ENCODE peak calls at places on chromosomes 4 and X, in five cellular contexts. I is upper lobe of left lung, Z is testis, C is ovary, A is breast epithelium. U is an unnamed sample.

GRCh38 chr4:15513545-15513944 is 43.9 kb downstream of the CC2D2A start:
- DNase-seq in I (no peak), Z (no peak), C (no peak), A (no peak), U (no peak)

GRCh38 chrX:10603612-10604011 is 16.8 kb downstream of the MID1 start:
- DNase-seq in I (no peak), Z (no peak), C (no peak), A (no peak), U (no peak)

GRCh38 chr4:9703391-9703790 is 78.0 kb upstream of the DRD5 start:
- DNase-seq in I (no peak), Z (peak), C (peak), A (peak), U (peak)

GRCh38 chr4:109434007-109434792 is 585 bp downstream of the SEC24B start:
- DNase-seq in I (no peak), Z (peak), C (peak), A (no peak), U (peak)

GRCh38 chr4:151325320-151326246 is at the start of gene SH3D19:
- DNase-seq in I (peak), Z (peak), C (peak), A (peak), U (no peak)

GRCh38 chr4:73916172-73916925 is 47.2 kb downstream of the CXCL1 start:
- DNase-seq in I (no peak), Z (no peak), C (no peak), A (no peak), U (no peak)

GRCh38 chr4:152983774-152984411 is 47.8 kb downstream of the FHDC1 start:
- DNase-seq in I (no peak), Z (no peak), C (no peak), A (no peak), U (no peak)

GRCh38 chr4:45662996-45663395 is 460.9 kb downstream of the GABRG1 start:
- DNase-seq in I (no peak), Z (peak), C (no peak), A (no peak), U (no peak)

GRCh38 chr4:69823481-69824186 is 36.3 kb downstream of the SULT1E1 start:
- DNase-seq in I (no peak), Z (peak), C (no peak), A (no peak), U (peak)

GRCh38 chr4:46425775-46426400 is 36.0 kb upstream of the GABRA2 start:
- DNase-seq in I (no peak), Z (no peak), C (no peak), A (no peak), U (no peak)

GRCh38 chr4:101200561-101200960 is 146.8 kb downstream of the PPP3CA start:
- DNase-seq in I (no peak), Z (no peak), C (no peak), A (no peak), U (no peak)

GRCh38 chr4:138875886-138876608 is 139.5 kb upstream of the NOCT start:
- DNase-seq in I (no peak), Z (no peak), C (no peak), A (no peak), U (no peak)

GRCh38 chrX:150410513-150410912 is 47.4 kb downstream of the MAMLD1 start:
- DNase-seq in I (no peak), Z (no peak), C (no peak), A (no peak), U (no peak)

GRCh38 chr4:75745192-75745591 is 20.8 kb downstream of the USO1 start:
- DNase-seq in I (no peak), Z (no peak), C (no peak), A (no peak), U (peak)

GRCh38 chr4:47031011-47031678 is at the start of gene GABRB1:
- DNase-seq in I (peak), Z (peak), C (peak), A (no peak), U (no peak)

DNA sequence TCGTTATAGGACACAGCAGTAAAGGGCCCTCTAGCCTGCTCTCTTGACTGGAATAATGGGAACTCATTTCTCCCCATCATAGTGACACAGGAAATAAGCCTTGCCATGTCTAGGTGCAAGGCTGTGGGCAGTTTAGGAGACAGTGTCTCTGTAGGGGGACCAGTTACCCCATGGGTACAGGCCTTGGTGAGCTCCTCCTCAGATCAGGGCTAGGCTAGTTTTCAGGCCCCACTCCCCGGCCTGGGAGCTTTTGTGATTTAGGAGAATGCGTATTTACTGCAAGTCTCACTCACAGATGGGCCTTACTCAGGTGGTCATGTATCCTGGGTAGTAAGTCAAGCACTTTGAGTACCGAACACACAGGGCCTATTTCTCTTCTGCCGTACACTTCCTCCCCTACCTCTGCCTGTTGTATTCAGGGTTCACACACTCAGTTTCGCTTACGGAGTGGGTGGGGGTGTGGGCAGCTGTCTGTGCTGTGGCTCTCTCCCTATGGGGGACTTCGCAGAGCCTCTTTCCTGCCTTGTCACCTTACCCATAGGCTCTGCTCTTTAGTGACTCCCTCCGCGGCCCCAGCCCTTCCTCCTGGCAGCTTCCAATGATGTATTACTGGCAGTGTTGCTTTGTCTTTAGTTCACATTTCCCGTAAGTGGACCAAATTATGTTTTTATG is 34.2 kb downstream of the FAM193A start:
- DNase-seq in I (no peak), Z (no peak), C (no peak), A (no peak), U (no peak)
- TF ChIP-seq POLR2A in I (no peak), Z (no peak), C (no peak), A (no peak), U (no peak)

GRCh38 chrX:63754860-63755579 is 30.0 kb downstream of the ARHGEF9 start:
- DNase-seq in I (peak), Z (peak), C (peak), A (peak), U (peak)
- TF ChIP-seq POLR2A in I (no peak), Z (peak), C (peak), A (no peak), U (peak)

DNA sequence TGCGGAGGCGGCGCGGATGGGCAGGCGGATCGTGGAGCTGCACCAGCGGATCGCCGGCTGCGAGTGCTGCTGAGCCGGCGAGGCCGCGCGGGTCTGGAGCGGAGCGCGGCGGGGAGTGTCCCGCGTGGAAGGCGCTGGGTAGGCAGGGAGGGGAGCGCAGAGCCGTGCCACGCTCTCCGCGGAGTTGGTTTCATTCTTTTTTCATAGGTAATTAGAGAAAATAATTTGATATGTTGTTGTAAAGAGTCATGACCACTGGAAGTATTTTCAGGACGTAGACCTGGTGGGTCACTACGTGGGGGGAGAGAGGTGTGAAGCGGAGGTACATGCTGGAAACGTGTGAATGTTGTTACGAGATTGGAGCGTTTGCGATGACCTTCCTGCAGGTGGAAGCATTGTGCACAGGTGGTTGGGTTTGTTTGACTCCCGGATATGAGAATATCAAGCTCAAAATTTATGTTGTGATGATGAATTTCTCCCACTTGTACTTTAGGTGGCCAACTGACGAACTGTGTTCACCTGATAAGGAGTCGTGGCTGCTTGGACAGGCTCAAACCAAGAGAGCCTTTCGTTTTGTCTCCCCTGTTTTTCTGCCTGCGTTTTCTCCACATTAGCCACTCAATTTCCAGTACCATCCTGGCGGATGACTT is 19.1 kb upstream of the S100P start:
- DNase-seq in I (no peak), Z (peak), C (no peak), A (no peak), U (peak)
- TF ChIP-seq POLR2A in I (no peak), Z (no peak), C (no peak), A (no peak), U (no peak)

GRCh38 chrX:49079489-49080428 is at the start of gene WDR45:
- DNase-seq in I (peak), Z (peak), C (peak), A (peak), U (peak)
- TF ChIP-seq POLR2A in I (no peak), Z (no peak), C (peak), A (peak), U (peak)

GRCh38 chr4:82423245-82424054 is 6.8 kb downstream of the HNRNPDL start:
- DNase-seq in I (no peak), Z (no peak), C (no peak), A (no peak), U (no peak)
- TF ChIP-seq POLR2A in I (no peak), Z (no peak), C (no peak), A (no peak), U (peak)

DNA sequence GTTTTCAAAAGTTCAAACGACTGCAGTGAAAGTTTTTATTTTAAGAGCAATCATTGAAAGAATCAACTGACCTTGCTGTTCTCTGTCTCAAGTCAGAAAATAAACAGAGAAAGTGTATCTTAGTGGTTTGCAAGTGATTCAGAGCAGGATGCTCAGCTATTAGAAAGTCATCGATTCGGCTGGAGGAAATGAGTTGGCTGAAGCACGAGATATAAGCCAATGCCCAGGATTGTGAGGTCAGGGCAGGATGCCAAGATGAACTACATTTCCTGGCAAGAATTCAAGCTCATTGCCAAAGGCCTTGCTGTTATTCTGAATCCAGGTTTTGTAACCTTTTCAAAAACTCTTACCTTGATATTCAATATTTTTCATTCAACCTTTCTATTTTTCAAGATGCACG is 541.4 kb upstream of the BOD1L1 start:
- DNase-seq in I (no peak), Z (peak), C (no peak), A (peak), U (no peak)
- TF ChIP-seq POLR2A in I (no peak), Z (no peak), C (no peak), A (no peak), U (no peak)

GRCh38 chr4:88456757-88457306 is at the start of gene HERC5:
- DNase-seq in I (peak), Z (peak), C (peak), A (peak), U (peak)
- TF ChIP-seq POLR2A in I (no peak), Z (peak), C (peak), A (no peak), U (no peak)

GRCh38 chr4:4759883-4760282 is 99.6 kb upstream of the MSX1 start:
- DNase-seq in I (no peak), Z (no peak), C (no peak), A (no peak), U (no peak)

GRCh38 chr4:4758708-4759107 is 100.8 kb upstream of the MSX1 start:
- DNase-seq in I (no peak), Z (no peak), C (no peak), A (no peak), U (no peak)

GRCh38 chr4:4762300-4762699 is 97.2 kb upstream of the MSX1 start:
- DNase-seq in I (no peak), Z (no peak), C (no peak), A (no peak), U (no peak)

GRCh38 chr4:4761128-4761991 is 98.1 kb upstream of the MSX1 start:
- DNase-seq in I (no peak), Z (no peak), C (no peak), A (no peak), U (peak)

DNA sequence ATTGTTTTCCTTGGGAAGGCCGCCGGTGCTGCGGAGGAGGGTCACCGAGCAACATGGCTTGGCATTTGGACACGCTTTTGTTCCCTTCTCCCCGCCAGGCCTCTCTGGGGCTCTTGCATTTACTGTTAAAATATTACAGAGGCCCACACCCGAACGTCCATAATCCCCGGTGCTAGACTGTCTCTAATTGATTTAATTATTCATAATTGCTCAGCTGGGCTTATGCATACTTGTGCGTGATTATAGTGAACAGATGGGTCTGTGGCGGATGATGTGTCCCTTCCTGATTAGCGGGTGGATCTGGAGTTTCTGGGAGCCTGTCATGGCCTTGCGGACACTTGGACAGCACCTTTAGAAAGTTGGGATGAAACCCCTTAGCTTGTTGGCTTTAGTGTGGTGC is 100.2 kb upstream of the MSX1 start:
- DNase-seq in I (no peak), Z (no peak), C (no peak), A (no peak), U (no peak)
- TF ChIP-seq POLR2A in I (no peak), Z (no peak), C (no peak), A (no peak), U (no peak)

GRCh38 chrX:119871599-119872395 is at the start of the genes NDUFA1 and RNF113A:
- DNase-seq in I (peak), Z (peak), C (peak), A (peak), U (peak)
- TF ChIP-seq POLR2A in I (no peak), Z (no peak), C (peak), A (no peak), U (peak)

U was measured in erythroblast.